ENCODE peak calls at places on chromosomes 7 and 10, in nine cellular contexts. One of them, this sample, is unnamed.

GRCh38 chr10:13165177-13165576 is 3.8 kb downstream of the MCM10 start:
- DNase-seq in A549: no peak
- DNase-seq in cardiac muscle cell: no peak
- DNase-seq in activated CD4-positive, alpha-beta T cell treated with anti-CD3 and anti-CD28 coated beads, Interleukin-2, amount 10 ng/mL, durations not matched to agents 7 days and 5 days: no peak
- DNase-seq in stimulated activated CD8-positive, alpha-beta memory T cell treated with anti-CD3 and anti-CD28 coated beads, Interleukin-4, amount 100 ng/mL, for 4 hours: no peak
- DNase-seq in astrocyte of the spinal cord: no peak
- DNase-seq in NCI-H226: no peak
- DNase-seq in fibroblast of lung: no peak
- DNase-seq in posterior cingulate gyrus: no peak
- DNase-seq in this sample: no peak

GRCh38 chr7:47266799-47267198 is 315.1 kb downstream of the TNS3 start:
- DNase-seq in A549: no peak
- DNase-seq in cardiac muscle cell: no peak
- DNase-seq in activated CD4-positive, alpha-beta T cell treated with anti-CD3 and anti-CD28 coated beads, Interleukin-2, amount 10 ng/mL, durations not matched to agents 7 days and 5 days: no peak
- DNase-seq in stimulated activated CD8-positive, alpha-beta memory T cell treated with anti-CD3 and anti-CD28 coated beads, Interleukin-4, amount 100 ng/mL, for 4 hours: no peak
- DNase-seq in astrocyte of the spinal cord: no peak
- DNase-seq in NCI-H226: no peak
- DNase-seq in fibroblast of lung: peak
- DNase-seq in posterior cingulate gyrus: no peak
- DNase-seq in this sample: no peak

GRCh38 chr10:67815571-67816059 is 22.4 kb downstream of the DNAJC12 start:
- DNase-seq in A549: peak
- DNase-seq in cardiac muscle cell: no peak
- DNase-seq in activated CD4-positive, alpha-beta T cell treated with anti-CD3 and anti-CD28 coated beads, Interleukin-2, amount 10 ng/mL, durations not matched to agents 7 days and 5 days: no peak
- DNase-seq in stimulated activated CD8-positive, alpha-beta memory T cell treated with anti-CD3 and anti-CD28 coated beads, Interleukin-4, amount 100 ng/mL, for 4 hours: no peak
- DNase-seq in astrocyte of the spinal cord: peak
- DNase-seq in NCI-H226: peak
- DNase-seq in fibroblast of lung: peak
- DNase-seq in posterior cingulate gyrus: no peak
- DNase-seq in this sample: peak

GRCh38 chr10:119315128-119316001 is 108.0 kb downstream of the GRK5 start:
- DNase-seq in A549: peak
- DNase-seq in cardiac muscle cell: no peak
- DNase-seq in activated CD4-positive, alpha-beta T cell treated with anti-CD3 and anti-CD28 coated beads, Interleukin-2, amount 10 ng/mL, durations not matched to agents 7 days and 5 days: peak
- DNase-seq in stimulated activated CD8-positive, alpha-beta memory T cell treated with anti-CD3 and anti-CD28 coated beads, Interleukin-4, amount 100 ng/mL, for 4 hours: peak
- DNase-seq in astrocyte of the spinal cord: peak
- DNase-seq in NCI-H226: peak
- DNase-seq in fibroblast of lung: peak
- DNase-seq in posterior cingulate gyrus: no peak
- DNase-seq in this sample: peak

GRCh38 chr10:103709341-103709920 is 145.9 kb downstream of the SH3PXD2A start:
- DNase-seq in A549: no peak
- DNase-seq in cardiac muscle cell: no peak
- DNase-seq in activated CD4-positive, alpha-beta T cell treated with anti-CD3 and anti-CD28 coated beads, Interleukin-2, amount 10 ng/mL, durations not matched to agents 7 days and 5 days: no peak
- DNase-seq in stimulated activated CD8-positive, alpha-beta memory T cell treated with anti-CD3 and anti-CD28 coated beads, Interleukin-4, amount 100 ng/mL, for 4 hours: no peak
- DNase-seq in astrocyte of the spinal cord: peak
- DNase-seq in NCI-H226: peak
- DNase-seq in fibroblast of lung: peak
- DNase-seq in posterior cingulate gyrus: no peak
- DNase-seq in this sample: no peak

GRCh38 chr10:45220985-45221384 is 94.4 kb downstream of the OR13A1 start:
- DNase-seq in A549: no peak
- DNase-seq in cardiac muscle cell: no peak
- DNase-seq in activated CD4-positive, alpha-beta T cell treated with anti-CD3 and anti-CD28 coated beads, Interleukin-2, amount 10 ng/mL, durations not matched to agents 7 days and 5 days: no peak
- DNase-seq in stimulated activated CD8-positive, alpha-beta memory T cell treated with anti-CD3 and anti-CD28 coated beads, Interleukin-4, amount 100 ng/mL, for 4 hours: no peak
- DNase-seq in astrocyte of the spinal cord: no peak
- DNase-seq in NCI-H226: no peak
- DNase-seq in fibroblast of lung: no peak
- DNase-seq in posterior cingulate gyrus: no peak
- DNase-seq in this sample: no peak

GRCh38 chr7:106756884-106757283 is 95.9 kb upstream of the CCDC71L start:
- DNase-seq in A549: no peak
- DNase-seq in cardiac muscle cell: no peak
- DNase-seq in activated CD4-positive, alpha-beta T cell treated with anti-CD3 and anti-CD28 coated beads, Interleukin-2, amount 10 ng/mL, durations not matched to agents 7 days and 5 days: no peak
- DNase-seq in stimulated activated CD8-positive, alpha-beta memory T cell treated with anti-CD3 and anti-CD28 coated beads, Interleukin-4, amount 100 ng/mL, for 4 hours: no peak
- DNase-seq in astrocyte of the spinal cord: no peak
- DNase-seq in NCI-H226: no peak
- DNase-seq in fibroblast of lung: no peak
- DNase-seq in posterior cingulate gyrus: no peak
- DNase-seq in this sample: no peak

GRCh38 chr7:47743898-47744612 is 162.1 kb upstream of the TNS3 start:
- DNase-seq in A549: no peak
- DNase-seq in cardiac muscle cell: peak
- DNase-seq in activated CD4-positive, alpha-beta T cell treated with anti-CD3 and anti-CD28 coated beads, Interleukin-2, amount 10 ng/mL, durations not matched to agents 7 days and 5 days: no peak
- DNase-seq in stimulated activated CD8-positive, alpha-beta memory T cell treated with anti-CD3 and anti-CD28 coated beads, Interleukin-4, amount 100 ng/mL, for 4 hours: no peak
- DNase-seq in astrocyte of the spinal cord: peak
- DNase-seq in NCI-H226: no peak
- DNase-seq in fibroblast of lung: peak
- DNase-seq in posterior cingulate gyrus: no peak
- DNase-seq in this sample: no peak

GRCh38 chr7:47183896-47184629 is 397.8 kb downstream of the TNS3 start:
- DNase-seq in A549: no peak
- DNase-seq in cardiac muscle cell: no peak
- DNase-seq in activated CD4-positive, alpha-beta T cell treated with anti-CD3 and anti-CD28 coated beads, Interleukin-2, amount 10 ng/mL, durations not matched to agents 7 days and 5 days: no peak
- DNase-seq in stimulated activated CD8-positive, alpha-beta memory T cell treated with anti-CD3 and anti-CD28 coated beads, Interleukin-4, amount 100 ng/mL, for 4 hours: no peak
- DNase-seq in astrocyte of the spinal cord: no peak
- DNase-seq in NCI-H226: no peak
- DNase-seq in fibroblast of lung: no peak
- DNase-seq in posterior cingulate gyrus: peak
- DNase-seq in this sample: no peak

GRCh38 chr7:71165708-71166107 is 33.8 kb downstream of the GALNT17 start:
- DNase-seq in A549: no peak
- DNase-seq in cardiac muscle cell: no peak
- DNase-seq in activated CD4-positive, alpha-beta T cell treated with anti-CD3 and anti-CD28 coated beads, Interleukin-2, amount 10 ng/mL, durations not matched to agents 7 days and 5 days: no peak
- DNase-seq in stimulated activated CD8-positive, alpha-beta memory T cell treated with anti-CD3 and anti-CD28 coated beads, Interleukin-4, amount 100 ng/mL, for 4 hours: no peak
- DNase-seq in astrocyte of the spinal cord: no peak
- DNase-seq in NCI-H226: no peak
- DNase-seq in fibroblast of lung: no peak
- DNase-seq in posterior cingulate gyrus: no peak
- DNase-seq in this sample: no peak

GRCh38 chr10:119029613-119030420 is at the start of gene NANOS1:
- DNase-seq in A549: peak
- DNase-seq in cardiac muscle cell: peak
- DNase-seq in activated CD4-positive, alpha-beta T cell treated with anti-CD3 and anti-CD28 coated beads, Interleukin-2, amount 10 ng/mL, durations not matched to agents 7 days and 5 days: peak
- DNase-seq in stimulated activated CD8-positive, alpha-beta memory T cell treated with anti-CD3 and anti-CD28 coated beads, Interleukin-4, amount 100 ng/mL, for 4 hours: no peak
- DNase-seq in astrocyte of the spinal cord: no peak
- DNase-seq in NCI-H226: no peak
- DNase-seq in fibroblast of lung: no peak
- DNase-seq in posterior cingulate gyrus: no peak
- DNase-seq in this sample: no peak

GRCh38 chr7:150986099-150986512 is 4.7 kb upstream of the NOS3 start:
- DNase-seq in A549: peak
- DNase-seq in cardiac muscle cell: peak
- DNase-seq in activated CD4-positive, alpha-beta T cell treated with anti-CD3 and anti-CD28 coated beads, Interleukin-2, amount 10 ng/mL, durations not matched to agents 7 days and 5 days: peak
- DNase-seq in stimulated activated CD8-positive, alpha-beta memory T cell treated with anti-CD3 and anti-CD28 coated beads, Interleukin-4, amount 100 ng/mL, for 4 hours: no peak
- DNase-seq in astrocyte of the spinal cord: peak
- DNase-seq in NCI-H226: no peak
- DNase-seq in fibroblast of lung: peak
- DNase-seq in posterior cingulate gyrus: peak
- DNase-seq in this sample: no peak

GRCh38 chr10:71970869-71971268 is 6.7 kb downstream of the CHST3 start:
- DNase-seq in A549: no peak
- DNase-seq in cardiac muscle cell: no peak
- DNase-seq in activated CD4-positive, alpha-beta T cell treated with anti-CD3 and anti-CD28 coated beads, Interleukin-2, amount 10 ng/mL, durations not matched to agents 7 days and 5 days: no peak
- DNase-seq in stimulated activated CD8-positive, alpha-beta memory T cell treated with anti-CD3 and anti-CD28 coated beads, Interleukin-4, amount 100 ng/mL, for 4 hours: no peak
- DNase-seq in astrocyte of the spinal cord: peak
- DNase-seq in NCI-H226: no peak
- DNase-seq in fibroblast of lung: no peak
- DNase-seq in posterior cingulate gyrus: no peak
- DNase-seq in this sample: no peak

GRCh38 chr7:41698726-41699125 is 4.2 kb downstream of the INHBA start:
- DNase-seq in A549: no peak
- DNase-seq in cardiac muscle cell: no peak
- DNase-seq in activated CD4-positive, alpha-beta T cell treated with anti-CD3 and anti-CD28 coated beads, Interleukin-2, amount 10 ng/mL, durations not matched to agents 7 days and 5 days: no peak
- DNase-seq in stimulated activated CD8-positive, alpha-beta memory T cell treated with anti-CD3 and anti-CD28 coated beads, Interleukin-4, amount 100 ng/mL, for 4 hours: no peak
- DNase-seq in astrocyte of the spinal cord: peak
- DNase-seq in NCI-H226: no peak
- DNase-seq in fibroblast of lung: peak
- DNase-seq in posterior cingulate gyrus: no peak
- DNase-seq in this sample: peak

GRCh38 chr7:26011039-26011696 is 140.8 kb upstream of the NFE2L3 start:
- DNase-seq in A549: no peak
- DNase-seq in cardiac muscle cell: no peak
- DNase-seq in activated CD4-positive, alpha-beta T cell treated with anti-CD3 and anti-CD28 coated beads, Interleukin-2, amount 10 ng/mL, durations not matched to agents 7 days and 5 days: no peak
- DNase-seq in stimulated activated CD8-positive, alpha-beta memory T cell treated with anti-CD3 and anti-CD28 coated beads, Interleukin-4, amount 100 ng/mL, for 4 hours: no peak
- DNase-seq in astrocyte of the spinal cord: no peak
- DNase-seq in NCI-H226: no peak
- DNase-seq in fibroblast of lung: no peak
- DNase-seq in posterior cingulate gyrus: no peak
- DNase-seq in this sample: no peak

GRCh38 chr7:84190016-84190705 is 4.4 kb downstream of the SEMA3A start:
- DNase-seq in A549: no peak
- DNase-seq in cardiac muscle cell: no peak
- DNase-seq in activated CD4-positive, alpha-beta T cell treated with anti-CD3 and anti-CD28 coated beads, Interleukin-2, amount 10 ng/mL, durations not matched to agents 7 days and 5 days: no peak
- DNase-seq in stimulated activated CD8-positive, alpha-beta memory T cell treated with anti-CD3 and anti-CD28 coated beads, Interleukin-4, amount 100 ng/mL, for 4 hours: no peak
- DNase-seq in astrocyte of the spinal cord: peak
- DNase-seq in NCI-H226: no peak
- DNase-seq in fibroblast of lung: peak
- DNase-seq in posterior cingulate gyrus: no peak
- DNase-seq in this sample: no peak

GRCh38 chr10:78802866-78803265 is 265.9 kb upstream of the ZMIZ1 start:
- DNase-seq in A549: no peak
- DNase-seq in cardiac muscle cell: no peak
- DNase-seq in activated CD4-positive, alpha-beta T cell treated with anti-CD3 and anti-CD28 coated beads, Interleukin-2, amount 10 ng/mL, durations not matched to agents 7 days and 5 days: no peak
- DNase-seq in stimulated activated CD8-positive, alpha-beta memory T cell treated with anti-CD3 and anti-CD28 coated beads, Interleukin-4, amount 100 ng/mL, for 4 hours: no peak
- DNase-seq in astrocyte of the spinal cord: peak
- DNase-seq in NCI-H226: no peak
- DNase-seq in fibroblast of lung: peak
- DNase-seq in posterior cingulate gyrus: no peak
- DNase-seq in this sample: no peak

GRCh38 chr7:118245267-118246040 is 20.9 kb downstream of the ANKRD7 start:
- DNase-seq in A549: no peak
- DNase-seq in cardiac muscle cell: no peak
- DNase-seq in activated CD4-positive, alpha-beta T cell treated with anti-CD3 and anti-CD28 coated beads, Interleukin-2, amount 10 ng/mL, durations not matched to agents 7 days and 5 days: no peak
- DNase-seq in stimulated activated CD8-positive, alpha-beta memory T cell treated with anti-CD3 and anti-CD28 coated beads, Interleukin-4, amount 100 ng/mL, for 4 hours: no peak
- DNase-seq in astrocyte of the spinal cord: peak
- DNase-seq in NCI-H226: peak
- DNase-seq in fibroblast of lung: no peak
- DNase-seq in posterior cingulate gyrus: no peak
- DNase-seq in this sample: no peak

GRCh38 chr10:114665406-114665805 is 7.3 kb upstream of the ABLIM1 start:
- DNase-seq in A549: no peak
- DNase-seq in cardiac muscle cell: no peak
- DNase-seq in activated CD4-positive, alpha-beta T cell treated with anti-CD3 and anti-CD28 coated beads, Interleukin-2, amount 10 ng/mL, durations not matched to agents 7 days and 5 days: no peak
- DNase-seq in stimulated activated CD8-positive, alpha-beta memory T cell treated with anti-CD3 and anti-CD28 coated beads, Interleukin-4, amount 100 ng/mL, for 4 hours: no peak
- DNase-seq in astrocyte of the spinal cord: no peak
- DNase-seq in NCI-H226: no peak
- DNase-seq in fibroblast of lung: no peak
- DNase-seq in posterior cingulate gyrus: no peak
- DNase-seq in this sample: no peak

GRCh38 chr7:149826344-149827088 is 11.7 kb upstream of the ZNF862 start:
- DNase-seq in A549: no peak
- DNase-seq in cardiac muscle cell: no peak
- DNase-seq in activated CD4-positive, alpha-beta T cell treated with anti-CD3 and anti-CD28 coated beads, Interleukin-2, amount 10 ng/mL, durations not matched to agents 7 days and 5 days: no peak
- DNase-seq in stimulated activated CD8-positive, alpha-beta memory T cell treated with anti-CD3 and anti-CD28 coated beads, Interleukin-4, amount 100 ng/mL, for 4 hours: no peak
- DNase-seq in astrocyte of the spinal cord: no peak
- DNase-seq in NCI-H226: no peak
- DNase-seq in fibroblast of lung: no peak
- DNase-seq in posterior cingulate gyrus: no peak
- DNase-seq in this sample: no peak

GRCh38 chr7:71787513-71787912 is 624.6 kb downstream of the CALN1 start:
- DNase-seq in A549: no peak
- DNase-seq in cardiac muscle cell: no peak
- DNase-seq in activated CD4-positive, alpha-beta T cell treated with anti-CD3 and anti-CD28 coated beads, Interleukin-2, amount 10 ng/mL, durations not matched to agents 7 days and 5 days: no peak
- DNase-seq in stimulated activated CD8-positive, alpha-beta memory T cell treated with anti-CD3 and anti-CD28 coated beads, Interleukin-4, amount 100 ng/mL, for 4 hours: no peak
- DNase-seq in astrocyte of the spinal cord: no peak
- DNase-seq in NCI-H226: no peak
- DNase-seq in fibroblast of lung: peak
- DNase-seq in posterior cingulate gyrus: no peak
- DNase-seq in this sample: no peak

GRCh38 chr10:51700228-51700835 is 937 bp upstream of the CSTF2T start:
- DNase-seq in A549: no peak
- DNase-seq in cardiac muscle cell: peak
- DNase-seq in activated CD4-positive, alpha-beta T cell treated with anti-CD3 and anti-CD28 coated beads, Interleukin-2, amount 10 ng/mL, durations not matched to agents 7 days and 5 days: no peak
- DNase-seq in stimulated activated CD8-positive, alpha-beta memory T cell treated with anti-CD3 and anti-CD28 coated beads, Interleukin-4, amount 100 ng/mL, for 4 hours: no peak
- DNase-seq in astrocyte of the spinal cord: peak
- DNase-seq in NCI-H226: peak
- DNase-seq in fibroblast of lung: peak
- DNase-seq in posterior cingulate gyrus: no peak
- DNase-seq in this sample: peak

GRCh38 chr10:5788969-5789368 is 24.3 kb downstream of the GDI2 start:
- DNase-seq in A549: no peak
- DNase-seq in cardiac muscle cell: no peak
- DNase-seq in activated CD4-positive, alpha-beta T cell treated with anti-CD3 and anti-CD28 coated beads, Interleukin-2, amount 10 ng/mL, durations not matched to agents 7 days and 5 days: peak
- DNase-seq in stimulated activated CD8-positive, alpha-beta memory T cell treated with anti-CD3 and anti-CD28 coated beads, Interleukin-4, amount 100 ng/mL, for 4 hours: no peak
- DNase-seq in astrocyte of the spinal cord: no peak
- DNase-seq in NCI-H226: no peak
- DNase-seq in fibroblast of lung: no peak
- DNase-seq in posterior cingulate gyrus: no peak
- DNase-seq in this sample: no peak

GRCh38 chr10:26859241-26860025 is 1.3 kb downstream of the ABI1 start:
- DNase-seq in A549: no peak
- DNase-seq in cardiac muscle cell: peak
- DNase-seq in activated CD4-positive, alpha-beta T cell treated with anti-CD3 and anti-CD28 coated beads, Interleukin-2, amount 10 ng/mL, durations not matched to agents 7 days and 5 days: no peak
- DNase-seq in stimulated activated CD8-positive, alpha-beta memory T cell treated with anti-CD3 and anti-CD28 coated beads, Interleukin-4, amount 100 ng/mL, for 4 hours: no peak
- DNase-seq in astrocyte of the spinal cord: peak
- DNase-seq in NCI-H226: no peak
- DNase-seq in fibroblast of lung: peak
- DNase-seq in posterior cingulate gyrus: no peak
- DNase-seq in this sample: no peak

GRCh38 chr7:14751461-14751860 is 151.1 kb downstream of the DGKB start:
- DNase-seq in A549: no peak
- DNase-seq in cardiac muscle cell: no peak
- DNase-seq in activated CD4-positive, alpha-beta T cell treated with anti-CD3 and anti-CD28 coated beads, Interleukin-2, amount 10 ng/mL, durations not matched to agents 7 days and 5 days: no peak
- DNase-seq in stimulated activated CD8-positive, alpha-beta memory T cell treated with anti-CD3 and anti-CD28 coated beads, Interleukin-4, amount 100 ng/mL, for 4 hours: no peak
- DNase-seq in astrocyte of the spinal cord: no peak
- DNase-seq in NCI-H226: peak
- DNase-seq in fibroblast of lung: no peak
- DNase-seq in posterior cingulate gyrus: no peak
- DNase-seq in this sample: no peak

GRCh38 chr7:151833691-151834090 is 43.2 kb downstream of the PRKAG2 start:
- DNase-seq in A549: no peak
- DNase-seq in cardiac muscle cell: no peak
- DNase-seq in activated CD4-positive, alpha-beta T cell treated with anti-CD3 and anti-CD28 coated beads, Interleukin-2, amount 10 ng/mL, durations not matched to agents 7 days and 5 days: no peak
- DNase-seq in stimulated activated CD8-positive, alpha-beta memory T cell treated with anti-CD3 and anti-CD28 coated beads, Interleukin-4, amount 100 ng/mL, for 4 hours: no peak
- DNase-seq in astrocyte of the spinal cord: no peak
- DNase-seq in NCI-H226: no peak
- DNase-seq in fibroblast of lung: no peak
- DNase-seq in posterior cingulate gyrus: no peak
- DNase-seq in this sample: no peak

This sample was measured in foreskin keratinocyte.